ENCODE peak calls at places on chromosomes 4 and X, in six cellular contexts. One of them, this sample, is unnamed.
A peak's percentile ranks its signal among the peaks of the same experiment; 100 is the strongest.

GRCh38 chrX:28946846-28947245 is 359.6 kb downstream of the IL1RAPL1 start:
- DNase-seq in CD8-positive, alpha-beta memory T cell: no peak
- DNase-seq in heart right ventricle: no peak
- DNase-seq in Karpas-422: no peak
- DNase-seq in uterus: no peak
- DNase-seq in IMR-90: peak; percentile 41
- DNase-seq in this sample: no peak

GRCh38 chr4:37434469-37434868 is 189.9 kb downstream of the NWD2 start:
- DNase-seq in CD8-positive, alpha-beta memory T cell: no peak
- DNase-seq in heart right ventricle: no peak
- DNase-seq in Karpas-422: no peak
- DNase-seq in uterus: no peak
- DNase-seq in IMR-90: peak; percentile 10
- DNase-seq in this sample: no peak

GRCh38 chr4:15034071-15034764 is 31.9 kb downstream of the CPEB2 start:
- DNase-seq in CD8-positive, alpha-beta memory T cell: no peak
- DNase-seq in heart right ventricle: peak; percentile 13
- DNase-seq in Karpas-422: no peak
- DNase-seq in uterus: no peak
- DNase-seq in IMR-90: peak; percentile 68
- DNase-seq in this sample: peak; percentile 39

GRCh38 chr4:164945146-164945545 is 32.3 kb downstream of the TRIM61 start:
- DNase-seq in CD8-positive, alpha-beta memory T cell: no peak
- DNase-seq in heart right ventricle: no peak
- DNase-seq in Karpas-422: no peak
- DNase-seq in uterus: no peak
- DNase-seq in IMR-90: no peak
- DNase-seq in this sample: no peak

GRCh38 chrX:133575501-133575900 is 160.2 kb upstream of the GPC4 start:
- DNase-seq in CD8-positive, alpha-beta memory T cell: no peak
- DNase-seq in heart right ventricle: no peak
- DNase-seq in Karpas-422: no peak
- DNase-seq in uterus: no peak
- DNase-seq in IMR-90: no peak
- DNase-seq in this sample: no peak

GRCh38 chr4:163949976-163950601 is 455.6 kb downstream of the TMA16 start:
- DNase-seq in CD8-positive, alpha-beta memory T cell: no peak
- DNase-seq in heart right ventricle: no peak
- DNase-seq in Karpas-422: peak; percentile 53
- DNase-seq in uterus: no peak
- DNase-seq in IMR-90: no peak
- DNase-seq in this sample: no peak

GRCh38 chr4:5206391-5206790 is 155.1 kb downstream of the STK32B start:
- DNase-seq in CD8-positive, alpha-beta memory T cell: no peak
- DNase-seq in heart right ventricle: peak; percentile 16
- DNase-seq in Karpas-422: no peak
- DNase-seq in uterus: peak; percentile 60
- DNase-seq in IMR-90: peak; percentile 93
- DNase-seq in this sample: no peak

GRCh38 chr4:129978315-129978714 is 882.4 kb downstream of the C4orf33 start:
- DNase-seq in CD8-positive, alpha-beta memory T cell: no peak
- DNase-seq in heart right ventricle: no peak
- DNase-seq in Karpas-422: no peak
- DNase-seq in uterus: no peak
- DNase-seq in IMR-90: no peak
- DNase-seq in this sample: no peak

GRCh38 chr4:185232370-185232769 is 23.0 kb downstream of the SNX25 start:
- DNase-seq in CD8-positive, alpha-beta memory T cell: no peak
- DNase-seq in heart right ventricle: no peak
- DNase-seq in Karpas-422: no peak
- DNase-seq in uterus: no peak
- DNase-seq in IMR-90: peak; percentile 57
- DNase-seq in this sample: no peak

GRCh38 chrX:2584216-2584615 is 83.4 kb upstream of the DHRSX start:
- DNase-seq in CD8-positive, alpha-beta memory T cell: no peak
- DNase-seq in heart right ventricle: no peak
- DNase-seq in Karpas-422: no peak
- DNase-seq in uterus: no peak
- DNase-seq in IMR-90: no peak
- DNase-seq in this sample: no peak

GRCh38 chr4:100836929-100837328 is 319.1 kb upstream of the EMCN start:
- DNase-seq in CD8-positive, alpha-beta memory T cell: no peak
- DNase-seq in heart right ventricle: no peak
- DNase-seq in Karpas-422: no peak
- DNase-seq in uterus: no peak
- DNase-seq in IMR-90: no peak
- DNase-seq in this sample: no peak

GRCh38 chrX:68847172-68847571 is 18.4 kb downstream of the EFNB1 start:
- DNase-seq in CD8-positive, alpha-beta memory T cell: no peak
- DNase-seq in heart right ventricle: no peak
- DNase-seq in Karpas-422: no peak
- DNase-seq in uterus: no peak
- DNase-seq in IMR-90: no peak
- DNase-seq in this sample: no peak

GRCh38 chrX:13472975-13473665 is 96.3 kb upstream of the EGFL6 start:
- DNase-seq in CD8-positive, alpha-beta memory T cell: no peak
- DNase-seq in heart right ventricle: no peak
- DNase-seq in Karpas-422: no peak
- DNase-seq in uterus: no peak
- DNase-seq in IMR-90: no peak
- DNase-seq in this sample: no peak

GRCh38 chr4:610411-611261 is 14.7 kb upstream of the PDE6B start:
- DNase-seq in CD8-positive, alpha-beta memory T cell: no peak
- DNase-seq in heart right ventricle: no peak
- DNase-seq in Karpas-422: no peak
- DNase-seq in uterus: no peak
- DNase-seq in IMR-90: peak; percentile 49
- DNase-seq in this sample: peak; percentile 66

GRCh38 chr4:145881991-145882390 is 56.6 kb downstream of the ZNF827 start:
- DNase-seq in CD8-positive, alpha-beta memory T cell: no peak
- DNase-seq in heart right ventricle: no peak
- DNase-seq in Karpas-422: peak; percentile 58
- DNase-seq in uterus: no peak
- DNase-seq in IMR-90: no peak
- DNase-seq in this sample: peak; percentile 79

GRCh38 chrX:18873189-18873791 is 110.6 kb downstream of the PHKA2 start:
- DNase-seq in CD8-positive, alpha-beta memory T cell: no peak
- DNase-seq in heart right ventricle: no peak
- DNase-seq in Karpas-422: no peak
- DNase-seq in uterus: peak; percentile 66
- DNase-seq in IMR-90: peak; percentile 61
- DNase-seq in this sample: peak; percentile 31

GRCh38 chrX:129495941-129496340 is 27.3 kb downstream of the SMARCA1 start:
- DNase-seq in CD8-positive, alpha-beta memory T cell: no peak
- DNase-seq in heart right ventricle: no peak
- DNase-seq in Karpas-422: no peak
- DNase-seq in uterus: no peak
- DNase-seq in IMR-90: peak; percentile 48
- DNase-seq in this sample: no peak

GRCh38 chr4:143458966-143459365 is 54.5 kb upstream of the SMARCA5 start:
- DNase-seq in CD8-positive, alpha-beta memory T cell: no peak
- DNase-seq in heart right ventricle: no peak
- DNase-seq in Karpas-422: no peak
- DNase-seq in uterus: no peak
- DNase-seq in IMR-90: peak; percentile 5
- DNase-seq in this sample: no peak

GRCh38 chr4:16027626-16028025 is 56.2 kb downstream of the PROM1 start:
- DNase-seq in CD8-positive, alpha-beta memory T cell: no peak
- DNase-seq in heart right ventricle: no peak
- DNase-seq in Karpas-422: no peak
- DNase-seq in uterus: no peak
- DNase-seq in IMR-90: peak; percentile 7
- DNase-seq in this sample: no peak

GRCh38 chrX:50962156-50962555 is 51.6 kb downstream of the BMP15 start:
- DNase-seq in CD8-positive, alpha-beta memory T cell: no peak
- DNase-seq in heart right ventricle: no peak
- DNase-seq in Karpas-422: peak; percentile 59
- DNase-seq in uterus: no peak
- DNase-seq in IMR-90: no peak
- DNase-seq in this sample: no peak

GRCh38 chr4:5701971-5702370 is 6.4 kb downstream of the EVC2 start:
- DNase-seq in CD8-positive, alpha-beta memory T cell: no peak
- DNase-seq in heart right ventricle: no peak
- DNase-seq in Karpas-422: no peak
- DNase-seq in uterus: no peak
- DNase-seq in IMR-90: no peak
- DNase-seq in this sample: no peak

GRCh38 chrX:105017641-105018040 is 202.9 kb downstream of the TEX13A start:
- DNase-seq in CD8-positive, alpha-beta memory T cell: no peak
- DNase-seq in heart right ventricle: no peak
- DNase-seq in Karpas-422: no peak
- DNase-seq in uterus: no peak
- DNase-seq in IMR-90: no peak
- DNase-seq in this sample: peak; percentile 27

GRCh38 chrX:100695302-100695701 is 36.6 kb downstream of the SYTL4 start:
- DNase-seq in CD8-positive, alpha-beta memory T cell: no peak
- DNase-seq in heart right ventricle: no peak
- DNase-seq in Karpas-422: no peak
- DNase-seq in uterus: no peak
- DNase-seq in IMR-90: no peak
- DNase-seq in this sample: no peak

GRCh38 chr4:16707874-16708273 is 190.6 kb downstream of the LDB2 start:
- DNase-seq in CD8-positive, alpha-beta memory T cell: no peak
- DNase-seq in heart right ventricle: no peak
- DNase-seq in Karpas-422: no peak
- DNase-seq in uterus: no peak
- DNase-seq in IMR-90: peak; percentile 83
- DNase-seq in this sample: no peak

GRCh38 chr4:164402554-164402953 is 351.4 kb upstream of the SMIM31 start:
- DNase-seq in CD8-positive, alpha-beta memory T cell: no peak
- DNase-seq in heart right ventricle: no peak
- DNase-seq in Karpas-422: no peak
- DNase-seq in uterus: no peak
- DNase-seq in IMR-90: no peak
- DNase-seq in this sample: no peak

GRCh38 chrX:29496636-29497180 is 718.7 kb upstream of the MAGEB2 start:
- DNase-seq in CD8-positive, alpha-beta memory T cell: no peak
- DNase-seq in heart right ventricle: no peak
- DNase-seq in Karpas-422: no peak
- DNase-seq in uterus: no peak
- DNase-seq in IMR-90: peak; percentile 25
- DNase-seq in this sample: no peak

GRCh38 chr4:140296871-140297570 is 76.4 kb upstream of the SCOC start:
- DNase-seq in CD8-positive, alpha-beta memory T cell: no peak
- DNase-seq in heart right ventricle: no peak
- DNase-seq in Karpas-422: no peak
- DNase-seq in uterus: peak; percentile 50
- DNase-seq in IMR-90: no peak
- DNase-seq in this sample: no peak

GRCh38 chr4:140296335-140296753 is 77.1 kb upstream of the SCOC start:
- DNase-seq in CD8-positive, alpha-beta memory T cell: no peak
- DNase-seq in heart right ventricle: peak; percentile 39
- DNase-seq in Karpas-422: no peak
- DNase-seq in uterus: peak; percentile 81
- DNase-seq in IMR-90: peak; percentile 89
- DNase-seq in this sample: no peak

GRCh38 chr4:140302151-140302859 is 71.1 kb upstream of the SCOC start:
- DNase-seq in CD8-positive, alpha-beta memory T cell: no peak
- DNase-seq in heart right ventricle: no peak
- DNase-seq in Karpas-422: no peak
- DNase-seq in uterus: no peak
- DNase-seq in IMR-90: no peak
- DNase-seq in this sample: no peak

GRCh38 chr4:140298001-140298400 is 75.4 kb upstream of the SCOC start:
- DNase-seq in CD8-positive, alpha-beta memory T cell: no peak
- DNase-seq in heart right ventricle: no peak
- DNase-seq in Karpas-422: no peak
- DNase-seq in uterus: no peak
- DNase-seq in IMR-90: no peak
- DNase-seq in this sample: no peak

GRCh38 chr4:140300271-140300970 is 73.0 kb upstream of the SCOC start:
- DNase-seq in CD8-positive, alpha-beta memory T cell: no peak
- DNase-seq in heart right ventricle: no peak
- DNase-seq in Karpas-422: no peak
- DNase-seq in uterus: peak; percentile 22
- DNase-seq in IMR-90: peak; percentile 87
- DNase-seq in this sample: peak; percentile 73
- H3K27ac ChIP-seq in CD8-positive, alpha-beta memory T cell: no peak overlapping the region
- H3K27ac ChIP-seq in heart right ventricle: no peak overlapping the region
- H3K27ac ChIP-seq in Karpas-422: no peak overlapping the region
- H3K27ac ChIP-seq in uterus: peak overlapping the region; percentile 32
- H3K27ac ChIP-seq in IMR-90: no peak overlapping the region
- H3K27ac ChIP-seq in this sample: peak overlapping the region; percentile 31

GRCh38 chrX:37684426-37684825 is 1.2 kb upstream of the XK start:
- DNase-seq in CD8-positive, alpha-beta memory T cell: no peak
- DNase-seq in heart right ventricle: no peak
- DNase-seq in Karpas-422: no peak
- DNase-seq in uterus: no peak
- DNase-seq in IMR-90: no peak
- DNase-seq in this sample: no peak
- H3K27ac ChIP-seq in CD8-positive, alpha-beta memory T cell: peak overlapping the region; percentile 16
- H3K27ac ChIP-seq in heart right ventricle: peak overlapping the region; percentile 83
- H3K27ac ChIP-seq in Karpas-422: no peak overlapping the region
- H3K27ac ChIP-seq in uterus: peak overlapping the region; percentile 62
- H3K27ac ChIP-seq in IMR-90: no peak overlapping the region
- H3K27ac ChIP-seq in this sample: no peak overlapping the region

GRCh38 chr4:52852041-52852440 is 10.1 kb upstream of the RASL11B start:
- DNase-seq in CD8-positive, alpha-beta memory T cell: no peak
- DNase-seq in heart right ventricle: no peak
- DNase-seq in Karpas-422: no peak
- DNase-seq in uterus: no peak
- DNase-seq in IMR-90: no peak
- DNase-seq in this sample: no peak

GRCh38 chr4:52850406-52851119 is 11.6 kb upstream of the RASL11B start:
- DNase-seq in CD8-positive, alpha-beta memory T cell: no peak
- DNase-seq in heart right ventricle: no peak
- DNase-seq in Karpas-422: no peak
- DNase-seq in uterus: no peak
- DNase-seq in IMR-90: no peak
- DNase-seq in this sample: no peak

GRCh38 chr4:52856802-52857201 is 5.3 kb upstream of the RASL11B start:
- DNase-seq in CD8-positive, alpha-beta memory T cell: no peak
- DNase-seq in heart right ventricle: no peak
- DNase-seq in Karpas-422: no peak
- DNase-seq in uterus: no peak
- DNase-seq in IMR-90: no peak
- DNase-seq in this sample: no peak

GRCh38 chr4:52853351-52853750 is 8.8 kb upstream of the RASL11B start:
- DNase-seq in CD8-positive, alpha-beta memory T cell: no peak
- DNase-seq in heart right ventricle: no peak
- DNase-seq in Karpas-422: no peak
- DNase-seq in uterus: no peak
- DNase-seq in IMR-90: peak; percentile 41
- DNase-seq in this sample: no peak

GRCh38 chr4:52852696-52853095 is 9.4 kb upstream of the RASL11B start:
- DNase-seq in CD8-positive, alpha-beta memory T cell: no peak
- DNase-seq in heart right ventricle: no peak
- DNase-seq in Karpas-422: no peak
- DNase-seq in uterus: no peak
- DNase-seq in IMR-90: no peak
- DNase-seq in this sample: no peak
- H3K27ac ChIP-seq in CD8-positive, alpha-beta memory T cell: no peak overlapping the region
- H3K27ac ChIP-seq in heart right ventricle: peak overlapping the region; percentile 32
- H3K27ac ChIP-seq in Karpas-422: no peak overlapping the region
- H3K27ac ChIP-seq in uterus: peak overlapping the region; percentile 45
- H3K27ac ChIP-seq in IMR-90: no peak overlapping the region
- H3K27ac ChIP-seq in this sample: no peak overlapping the region

GRCh38 chrX:131792789-131793462 is 230.2 kb upstream of the STK26 start:
- DNase-seq in CD8-positive, alpha-beta memory T cell: peak; percentile 87
- DNase-seq in heart right ventricle: peak; percentile 61
- DNase-seq in Karpas-422: peak; percentile 98
- DNase-seq in uterus: peak; percentile 89
- DNase-seq in IMR-90: peak; percentile 93
- DNase-seq in this sample: no peak
- H3K27ac ChIP-seq in CD8-positive, alpha-beta memory T cell: no peak overlapping the region
- H3K27ac ChIP-seq in heart right ventricle: peak overlapping the region; percentile 19
- H3K27ac ChIP-seq in Karpas-422: peak overlapping the region; percentile 71
- H3K27ac ChIP-seq in uterus: peak overlapping the region; percentile 80
- H3K27ac ChIP-seq in IMR-90: peak overlapping the region; percentile 69
- H3K27ac ChIP-seq in this sample: no peak overlapping the region

GRCh38 chr4:13299343-13299742 is 184.8 kb downstream of the RAB28 start:
- DNase-seq in CD8-positive, alpha-beta memory T cell: no peak
- DNase-seq in heart right ventricle: no peak
- DNase-seq in Karpas-422: no peak
- DNase-seq in uterus: no peak
- DNase-seq in IMR-90: no peak
- DNase-seq in this sample: no peak
- H3K27ac ChIP-seq in CD8-positive, alpha-beta memory T cell: no peak overlapping the region
- H3K27ac ChIP-seq in heart right ventricle: no peak overlapping the region
- H3K27ac ChIP-seq in Karpas-422: no peak overlapping the region
- H3K27ac ChIP-seq in uterus: no peak overlapping the region
- H3K27ac ChIP-seq in IMR-90: no peak overlapping the region
- H3K27ac ChIP-seq in this sample: no peak overlapping the region